ENCODE peak calls at places on chromosome 3, in nine cellular contexts. U is T-cell; S is left cardiac atrium; V is sciatic nerve; C is central memory CD8-positive, alpha-beta T cell; E is activated B cell treated with CpG ODN at 0.5 μM for 24 hours; O is activated T-cell treated with anti-CD3 and anti-CD28 coated beads, Interleukin-2, amount 50 U/mL, for 4 hours; I is A549; X is gastroesophageal sphincter. N is an unnamed sample.
A peak's percentile ranks its signal among the peaks of the same experiment; 100 is the strongest.

GRCh38 chr3:158768881-158769518 is 32.9 kb upstream of the MFSD1 start:
- ATAC-seq in E (no peak), X (peak; percentile 89), C (no peak), O (no peak), S (peak; percentile 82), I (peak; percentile 71), V (peak; percentile 94), U (no peak), N (no peak)

GRCh38 chr3:171187706-171188290 is 161.3 kb upstream of the SLC2A2 start:
- ATAC-seq in O (no peak), X (no peak), U (no peak), V (no peak), S (peak; percentile 71), C (no peak), E (no peak), I (no peak), N (no peak)

GRCh38 chr3:177224406-177224805 is 27.1 kb upstream of the TBL1XR1 start:
- ATAC-seq in S (no peak), O (no peak), U (peak; percentile 87), C (peak; percentile 49), V (no peak), E (no peak), X (no peak), I (no peak), N (no peak)

GRCh38 chr3:134486577-134487041 is 752 bp downstream of the CEP63 start:
- ATAC-seq in O (peak; percentile 22), X (peak; percentile 0), I (peak; percentile 40), U (peak; percentile 44), V (no peak), S (peak; percentile 2), C (peak; percentile 29), E (peak; percentile 1), N (peak; percentile 3)

GRCh38 chr3:46091046-46091445 is 63.8 kb upstream of the XCR1 start:
- ATAC-seq in E (no peak), C (no peak), I (no peak), O (no peak), X (no peak), S (no peak), U (no peak), V (no peak), N (no peak)

GRCh38 chr3:118541791-118542190 is 492.9 kb downstream of the IGSF11 start:
- ATAC-seq in V (no peak), I (no peak), O (no peak), X (no peak), E (no peak), C (no peak), U (no peak), S (no peak), N (no peak)

GRCh38 chr3:195063596-195064193 is 207.3 kb downstream of the XXYLT1 start:
- ATAC-seq in I (no peak), S (no peak), X (no peak), C (no peak), O (no peak), E (no peak), V (no peak), U (no peak), N (no peak)

GRCh38 chr3:99954914-99955644 is 137.4 kb downstream of the CMSS1 start:
- ATAC-seq in C (no peak), V (no peak), S (no peak), X (no peak), U (no peak), E (no peak), I (no peak), O (no peak), N (no peak)

GRCh38 chr3:168141405-168141993 is 45.8 kb upstream of the GOLIM4 start:
- ATAC-seq in O (no peak), C (no peak), S (no peak), E (peak; percentile 18), V (no peak), U (no peak), X (no peak), I (no peak), N (no peak)

GRCh38 chr3:30354972-30355371 is 251.4 kb upstream of the TGFBR2 start:
- ATAC-seq in C (no peak), V (no peak), S (no peak), I (no peak), E (no peak), U (no peak), O (no peak), X (no peak), N (no peak)

GRCh38 chr3:9111349-9112265 is 137.8 kb downstream of the SRGAP3 start:
- ATAC-seq in V (peak; percentile 84), I (no peak), C (no peak), X (peak; percentile 66), E (no peak), S (peak; percentile 91), O (no peak), U (no peak), N (no peak)

N was measured in activated CD4-positive, CD25-positive, alpha-beta regulatory T cell treated with anti-CD3 and anti-CD28 coated beads, Interleukin-2, amount 50 U/mL, for 24 hours.